ENCODE peak calls at places on chromosomes 11 and 22, in four cellular contexts. One of them, this sample, is unnamed.

GRCh38 chr11:132062031-132062430 is 691.6 kb downstream of the NTM start:
- DNase-seq in brain microvascular endothelial cell: no peak
- DNase-seq in cardiac muscle cell: no peak
- DNase-seq in WERI-Rb-1: no peak
- DNase-seq in this sample: no peak

GRCh38 chr11:80943226-80943625 is 1502.4 kb upstream of the TENM4 start:
- DNase-seq in brain microvascular endothelial cell: no peak
- DNase-seq in cardiac muscle cell: no peak
- DNase-seq in WERI-Rb-1: no peak
- DNase-seq in this sample: no peak

GRCh38 chr11:76700177-76701100 is 29.9 kb upstream of the LRRC32 start:
- DNase-seq in brain microvascular endothelial cell: peak
- DNase-seq in cardiac muscle cell: no peak
- DNase-seq in WERI-Rb-1: peak
- DNase-seq in this sample: peak

GRCh38 chr11:94130589-94131362 is 2.1 kb downstream of the PANX1 start:
- DNase-seq in brain microvascular endothelial cell: peak
- DNase-seq in cardiac muscle cell: no peak
- DNase-seq in WERI-Rb-1: no peak
- DNase-seq in this sample: peak

GRCh38 chr22:33129621-33130020 is 71.4 kb upstream of the SYN3 start:
- DNase-seq in brain microvascular endothelial cell: no peak
- DNase-seq in cardiac muscle cell: no peak
- DNase-seq in WERI-Rb-1: peak
- DNase-seq in this sample: no peak

GRCh38 chr11:95456704-95457491 is 225.9 kb upstream of the SESN3 start:
- DNase-seq in brain microvascular endothelial cell: peak
- DNase-seq in cardiac muscle cell: no peak
- DNase-seq in WERI-Rb-1: no peak
- DNase-seq in this sample: peak

GRCh38 chr11:13149991-13150390 is 127.6 kb upstream of the BMAL1 start:
- DNase-seq in brain microvascular endothelial cell: no peak
- DNase-seq in cardiac muscle cell: no peak
- DNase-seq in WERI-Rb-1: no peak
- DNase-seq in this sample: no peak

GRCh38 chr22:31947296-31947695 is 3.0 kb downstream of the YWHAH start:
- DNase-seq in brain microvascular endothelial cell: no peak
- DNase-seq in cardiac muscle cell: no peak
- DNase-seq in WERI-Rb-1: no peak
- DNase-seq in this sample: peak

GRCh38 chr11:116771935-116772334 is 852 bp downstream of the BUD13 start:
- DNase-seq in brain microvascular endothelial cell: no peak
- DNase-seq in cardiac muscle cell: no peak
- DNase-seq in WERI-Rb-1: no peak
- DNase-seq in this sample: no peak

GRCh38 chr11:122618927-122619326 is 36.6 kb upstream of the UBASH3B start:
- DNase-seq in brain microvascular endothelial cell: no peak
- DNase-seq in cardiac muscle cell: no peak
- DNase-seq in WERI-Rb-1: no peak
- DNase-seq in this sample: no peak

GRCh38 chr22:38203855-38204497 is 2.2 kb downstream of the MAFF start:
- DNase-seq in brain microvascular endothelial cell: peak
- DNase-seq in cardiac muscle cell: no peak
- DNase-seq in WERI-Rb-1: no peak
- DNase-seq in this sample: no peak

GRCh38 chr11:8229299-8230177 is 34.1 kb downstream of the LMO1 start:
- DNase-seq in brain microvascular endothelial cell: no peak
- DNase-seq in cardiac muscle cell: no peak
- DNase-seq in WERI-Rb-1: no peak
- DNase-seq in this sample: peak

GRCh38 chr11:32310218-32310601 is 125.1 kb downstream of the WT1 start:
- DNase-seq in brain microvascular endothelial cell: no peak
- DNase-seq in cardiac muscle cell: no peak
- DNase-seq in WERI-Rb-1: no peak
- DNase-seq in this sample: no peak

GRCh38 chr11:66316849-66317251 is at the start of gene CD248:
- DNase-seq in brain microvascular endothelial cell: peak
- DNase-seq in cardiac muscle cell: peak
- DNase-seq in WERI-Rb-1: no peak
- DNase-seq in this sample: no peak

GRCh38 chr11:66314561-66315497 is 2.0 kb downstream of the CD248 start:
- DNase-seq in brain microvascular endothelial cell: no peak
- DNase-seq in cardiac muscle cell: no peak
- DNase-seq in WERI-Rb-1: no peak
- DNase-seq in this sample: no peak

GRCh38 chr11:66315498-66315885 is 1.4 kb downstream of the CD248 start:
- DNase-seq in brain microvascular endothelial cell: no peak
- DNase-seq in cardiac muscle cell: no peak
- DNase-seq in WERI-Rb-1: no peak
- DNase-seq in this sample: no peak

GRCh38 chr11:66317322-66317765 is 500 bp upstream of the CD248 start:
- DNase-seq in brain microvascular endothelial cell: peak
- DNase-seq in cardiac muscle cell: peak
- DNase-seq in WERI-Rb-1: no peak
- DNase-seq in this sample: no peak

DNA sequence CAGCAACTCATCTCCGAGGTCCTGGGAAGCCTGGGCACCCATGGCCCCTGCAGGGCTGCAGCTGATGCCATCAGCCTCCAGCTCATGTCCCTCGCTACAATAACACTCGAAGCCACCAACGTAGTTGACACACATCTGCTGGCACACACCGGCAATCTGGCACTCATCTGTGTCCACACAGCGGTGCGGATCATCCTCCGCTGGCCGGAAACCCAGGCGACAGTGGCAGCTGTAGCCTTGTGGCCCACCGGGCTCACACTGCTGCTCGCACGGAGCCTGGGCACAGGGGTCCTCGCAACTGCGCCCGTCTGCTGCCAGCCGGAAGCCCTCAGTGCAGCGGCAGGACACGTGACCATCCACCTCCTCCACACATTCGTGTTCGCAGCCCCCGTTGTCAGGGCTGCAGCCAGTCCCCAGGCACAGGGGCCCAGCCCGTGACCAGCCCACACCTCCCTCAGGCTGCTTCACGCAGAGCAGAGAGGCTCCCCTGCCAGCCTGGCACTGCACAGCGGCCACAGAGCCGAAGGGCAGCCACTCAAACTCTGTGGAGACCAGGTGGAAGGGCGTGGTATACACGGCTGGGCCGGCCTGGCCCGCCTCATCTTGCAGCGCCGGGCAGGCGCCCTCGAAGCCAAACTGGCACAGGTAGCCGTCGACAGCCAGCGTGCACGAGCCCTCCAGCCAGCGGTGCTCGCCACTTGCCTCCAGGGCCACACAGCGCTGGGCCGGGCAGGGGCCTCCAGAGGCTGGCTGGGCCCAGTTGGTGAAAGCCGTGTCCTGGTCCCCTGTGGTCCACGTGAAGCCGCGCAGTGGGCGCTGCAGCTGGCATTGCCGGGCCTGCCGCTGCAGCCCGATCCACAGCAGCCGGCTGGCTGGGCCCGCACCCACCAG is 678 bp downstream of the CD248 start:
- DNase-seq in brain microvascular endothelial cell: no peak
- DNase-seq in cardiac muscle cell: no peak
- DNase-seq in WERI-Rb-1: no peak
- DNase-seq in this sample: no peak
- H3K4me3 ChIP-seq in brain microvascular endothelial cell: peak
- H3K4me3 ChIP-seq in cardiac muscle cell: no peak
- H3K4me3 ChIP-seq in WERI-Rb-1: no peak
- H3K4me3 ChIP-seq in this sample: no peak

DNA sequence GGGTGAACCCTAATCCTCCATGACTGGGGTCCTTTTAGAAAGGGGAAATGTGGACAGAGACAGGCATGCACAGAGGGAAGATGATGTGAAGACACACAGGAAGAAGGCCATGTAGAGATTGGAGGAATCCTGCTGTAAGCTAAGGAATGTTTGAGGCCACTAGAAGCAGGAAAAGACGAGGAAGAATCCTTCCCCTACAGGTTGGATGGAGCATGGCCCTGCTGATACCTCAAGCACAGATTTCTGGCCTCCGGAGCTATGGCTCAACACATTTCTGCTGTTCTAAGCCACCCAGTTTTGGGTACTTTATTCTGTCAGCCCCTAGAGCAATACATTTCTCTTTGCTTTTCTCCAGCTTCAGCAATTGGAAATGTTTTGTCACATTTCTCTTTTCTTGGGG is 487.0 kb downstream of the MIAT start:
- DNase-seq in brain microvascular endothelial cell: no peak
- DNase-seq in cardiac muscle cell: no peak
- DNase-seq in WERI-Rb-1: no peak
- DNase-seq in this sample: no peak
- TF ChIP-seq CTCF in brain microvascular endothelial cell: peak
- TF ChIP-seq CTCF in cardiac muscle cell: no peak
- TF ChIP-seq CTCF in WERI-Rb-1: no peak
- TF ChIP-seq CTCF in this sample: no peak

GRCh38 chr22:21009638-21010425 is 5.1 kb upstream of the P2RX6 start:
- DNase-seq in brain microvascular endothelial cell: peak
- DNase-seq in cardiac muscle cell: peak
- DNase-seq in WERI-Rb-1: no peak
- DNase-seq in this sample: peak
- H3K4me3 ChIP-seq in brain microvascular endothelial cell: no peak
- H3K4me3 ChIP-seq in cardiac muscle cell: no peak
- H3K4me3 ChIP-seq in WERI-Rb-1: no peak
- H3K4me3 ChIP-seq in this sample: no peak

DNA sequence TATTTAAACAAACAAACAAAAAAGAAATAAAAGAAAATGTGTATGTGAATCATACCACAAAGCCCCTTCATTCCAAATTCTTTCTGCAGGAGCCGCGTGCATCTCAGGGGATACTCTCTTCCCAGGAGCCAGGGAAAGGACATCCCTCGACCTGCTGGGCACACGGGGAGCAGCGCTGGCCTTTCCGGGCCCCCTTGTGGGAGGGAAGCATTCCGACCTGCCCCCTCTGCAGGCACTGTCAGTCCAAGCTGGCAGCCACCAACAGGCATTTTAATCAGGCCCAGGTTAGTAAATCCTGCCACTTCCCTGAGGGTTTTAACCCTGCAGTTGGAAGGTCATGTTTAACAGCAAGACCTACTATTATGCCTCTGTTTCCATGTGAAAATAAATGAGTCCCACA is 391.5 kb downstream of the SHANK2 start:
- DNase-seq in brain microvascular endothelial cell: no peak
- DNase-seq in cardiac muscle cell: no peak
- DNase-seq in WERI-Rb-1: peak
- DNase-seq in this sample: no peak
- TF ChIP-seq CTCF in brain microvascular endothelial cell: no peak
- TF ChIP-seq CTCF in cardiac muscle cell: no peak
- TF ChIP-seq CTCF in WERI-Rb-1: peak
- TF ChIP-seq CTCF in this sample: no peak

GRCh38 chr11:128494418-128495332 is 92.7 kb downstream of the ETS1 start:
- DNase-seq in brain microvascular endothelial cell: no peak
- DNase-seq in cardiac muscle cell: no peak
- DNase-seq in WERI-Rb-1: no peak
- DNase-seq in this sample: no peak

GRCh38 chr11:128496249-128496648 is 91.1 kb downstream of the ETS1 start:
- DNase-seq in brain microvascular endothelial cell: no peak
- DNase-seq in cardiac muscle cell: no peak
- DNase-seq in WERI-Rb-1: no peak
- DNase-seq in this sample: no peak

GRCh38 chr11:128498846-128499245 is 88.5 kb downstream of the ETS1 start:
- DNase-seq in brain microvascular endothelial cell: peak
- DNase-seq in cardiac muscle cell: no peak
- DNase-seq in WERI-Rb-1: no peak
- DNase-seq in this sample: no peak

GRCh38 chr11:128497057-128497957 is 90.1 kb downstream of the ETS1 start:
- DNase-seq in brain microvascular endothelial cell: peak
- DNase-seq in cardiac muscle cell: no peak
- DNase-seq in WERI-Rb-1: no peak
- DNase-seq in this sample: peak

GRCh38 chr11:128496684-128497056 is 90.7 kb downstream of the ETS1 start:
- DNase-seq in brain microvascular endothelial cell: no peak
- DNase-seq in cardiac muscle cell: no peak
- DNase-seq in WERI-Rb-1: no peak
- DNase-seq in this sample: peak
- H3K4me3 ChIP-seq in brain microvascular endothelial cell: no peak
- H3K4me3 ChIP-seq in cardiac muscle cell: no peak
- H3K4me3 ChIP-seq in WERI-Rb-1: no peak
- H3K4me3 ChIP-seq in this sample: no peak

GRCh38 chr11:451738-452137 is 1.7 kb downstream of the PTDSS2 start:
- DNase-seq in brain microvascular endothelial cell: no peak
- DNase-seq in cardiac muscle cell: no peak
- DNase-seq in WERI-Rb-1: no peak
- DNase-seq in this sample: no peak

GRCh38 chr11:452916-453527 is 2.9 kb downstream of the PTDSS2 start:
- DNase-seq in brain microvascular endothelial cell: no peak
- DNase-seq in cardiac muscle cell: no peak
- DNase-seq in WERI-Rb-1: no peak
- DNase-seq in this sample: no peak

GRCh38 chr11:449889-450808 is at the start of gene PTDSS2:
- DNase-seq in brain microvascular endothelial cell: peak
- DNase-seq in cardiac muscle cell: peak
- DNase-seq in WERI-Rb-1: peak
- DNase-seq in this sample: peak

GRCh38 chr11:452203-452744 is 2.2 kb downstream of the PTDSS2 start:
- DNase-seq in brain microvascular endothelial cell: no peak
- DNase-seq in cardiac muscle cell: no peak
- DNase-seq in WERI-Rb-1: no peak
- DNase-seq in this sample: no peak

DNA sequence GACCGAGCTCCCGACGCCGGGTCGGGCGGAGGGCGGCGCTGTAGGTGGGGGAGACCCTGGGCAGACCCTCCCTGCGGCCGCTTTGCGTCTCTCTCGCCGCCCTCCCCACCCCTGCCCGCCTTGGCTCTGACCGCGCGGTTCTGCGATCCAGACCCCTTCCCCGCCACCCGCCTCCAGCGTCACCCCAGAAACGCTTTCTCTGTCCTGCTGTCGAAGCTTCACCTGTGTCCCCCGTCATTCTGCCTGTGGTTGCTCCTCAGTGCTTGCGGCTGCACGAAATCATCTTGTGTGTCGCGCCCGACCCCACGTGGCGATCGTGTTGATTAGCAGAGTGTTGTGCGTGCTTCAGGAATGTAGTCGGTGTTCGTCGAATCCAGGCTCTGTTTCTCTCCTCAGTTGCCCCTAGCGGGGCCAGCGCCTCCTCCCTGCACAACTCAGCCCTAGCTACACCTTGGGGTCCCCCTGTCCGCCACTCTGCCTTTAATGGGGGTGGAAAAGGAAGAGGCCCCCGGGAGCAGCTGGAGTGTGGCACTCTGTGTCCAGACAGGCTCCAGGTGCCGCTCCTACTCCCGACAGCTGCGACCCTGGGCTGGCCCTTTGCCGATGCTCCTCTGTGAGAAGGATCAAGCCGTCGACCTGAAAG is 851 bp downstream of the PTDSS2 start:
- DNase-seq in brain microvascular endothelial cell: peak
- DNase-seq in cardiac muscle cell: peak
- DNase-seq in WERI-Rb-1: peak
- DNase-seq in this sample: peak
- TF ChIP-seq CTCF in brain microvascular endothelial cell: peak
- TF ChIP-seq CTCF in cardiac muscle cell: no peak
- TF ChIP-seq CTCF in WERI-Rb-1: peak
- TF ChIP-seq CTCF in this sample: peak

GRCh38 chr11:43556269-43556668 is 124.3 kb upstream of the HSD17B12 start:
- DNase-seq in brain microvascular endothelial cell: no peak
- DNase-seq in cardiac muscle cell: no peak
- DNase-seq in WERI-Rb-1: no peak
- DNase-seq in this sample: no peak
- H3K4me3 ChIP-seq in brain microvascular endothelial cell: no peak
- H3K4me3 ChIP-seq in cardiac muscle cell: peak
- H3K4me3 ChIP-seq in WERI-Rb-1: no peak
- H3K4me3 ChIP-seq in this sample: no peak

This sample was measured in epithelial cell of esophagus.